ENCODE peak calls at places on chromosomes 5 and 9, in six cellular contexts. One of them, this sample, is unnamed.

GRCh38 chr5:41927604-41928003 is 2.5 kb downstream of the FBXO4 start:
- DNase-seq in uterus: no peak
- DNase-seq in heart left ventricle: no peak
- DNase-seq in cardiac muscle cell: no peak
- DNase-seq in GM23338: no peak
- DNase-seq in CD8-positive, alpha-beta T cell: no peak
- DNase-seq in this sample: no peak

GRCh38 chr5:114419941-114420340 is 58.1 kb downstream of the KCNN2 start:
- DNase-seq in uterus: no peak
- DNase-seq in heart left ventricle: no peak
- DNase-seq in cardiac muscle cell: no peak
- DNase-seq in GM23338: no peak
- DNase-seq in CD8-positive, alpha-beta T cell: no peak
- DNase-seq in this sample: no peak

GRCh38 chr5:25862276-25862675 is 1176.1 kb downstream of the CDH9 start:
- DNase-seq in uterus: no peak
- DNase-seq in heart left ventricle: no peak
- DNase-seq in cardiac muscle cell: no peak
- DNase-seq in GM23338: peak; percentile 44
- DNase-seq in CD8-positive, alpha-beta T cell: no peak
- DNase-seq in this sample: no peak

GRCh38 chr9:99878651-99879050 is 27.8 kb upstream of the STX17 start:
- DNase-seq in uterus: no peak
- DNase-seq in heart left ventricle: no peak
- DNase-seq in cardiac muscle cell: no peak
- DNase-seq in GM23338: no peak
- DNase-seq in CD8-positive, alpha-beta T cell: no peak
- DNase-seq in this sample: no peak

GRCh38 chr5:73826761-73827450 is 200.9 kb downstream of the ARHGEF28 start:
- DNase-seq in uterus: peak; percentile 50
- DNase-seq in heart left ventricle: no peak
- DNase-seq in cardiac muscle cell: no peak
- DNase-seq in GM23338: peak; percentile 20
- DNase-seq in CD8-positive, alpha-beta T cell: no peak
- DNase-seq in this sample: no peak

GRCh38 chr9:5791870-5792269 is 41.0 kb downstream of the ERMP1 start:
- DNase-seq in uterus: no peak
- DNase-seq in heart left ventricle: no peak
- DNase-seq in cardiac muscle cell: no peak
- DNase-seq in GM23338: no peak
- DNase-seq in CD8-positive, alpha-beta T cell: no peak
- DNase-seq in this sample: no peak

GRCh38 chr5:10685103-10685502 is 75.9 kb downstream of the DAP start:
- DNase-seq in uterus: no peak
- DNase-seq in heart left ventricle: no peak
- DNase-seq in cardiac muscle cell: no peak
- DNase-seq in GM23338: no peak
- DNase-seq in CD8-positive, alpha-beta T cell: no peak
- DNase-seq in this sample: no peak

GRCh38 chr5:133402781-133403180 is 209.6 kb downstream of the FSTL4 start:
- DNase-seq in uterus: no peak
- DNase-seq in heart left ventricle: no peak
- DNase-seq in cardiac muscle cell: no peak
- DNase-seq in GM23338: no peak
- DNase-seq in CD8-positive, alpha-beta T cell: no peak
- DNase-seq in this sample: no peak

GRCh38 chr5:153619706-153620105 is 129.2 kb downstream of the GRIA1 start:
- DNase-seq in uterus: no peak
- DNase-seq in heart left ventricle: no peak
- DNase-seq in cardiac muscle cell: no peak
- DNase-seq in GM23338: no peak
- DNase-seq in CD8-positive, alpha-beta T cell: no peak
- DNase-seq in this sample: no peak

GRCh38 chr9:36210722-36211121 is 20.0 kb downstream of the CLTA start:
- DNase-seq in uterus: no peak
- DNase-seq in heart left ventricle: no peak
- DNase-seq in cardiac muscle cell: no peak
- DNase-seq in GM23338: no peak
- DNase-seq in CD8-positive, alpha-beta T cell: no peak
- DNase-seq in this sample: no peak

GRCh38 chr9:110452227-110452801 is 114.7 kb upstream of the TXNDC8 start:
- DNase-seq in uterus: no peak
- DNase-seq in heart left ventricle: no peak
- DNase-seq in cardiac muscle cell: peak; percentile 17
- DNase-seq in GM23338: peak; percentile 36
- DNase-seq in CD8-positive, alpha-beta T cell: no peak
- DNase-seq in this sample: no peak

GRCh38 chr5:172097356-172097755 is 90.7 kb downstream of the STK10 start:
- DNase-seq in uterus: no peak
- DNase-seq in heart left ventricle: no peak
- DNase-seq in cardiac muscle cell: no peak
- DNase-seq in GM23338: no peak
- DNase-seq in CD8-positive, alpha-beta T cell: no peak
- DNase-seq in this sample: no peak

GRCh38 chr9:27181381-27181780 is 72.4 kb downstream of the TEK start:
- DNase-seq in uterus: no peak
- DNase-seq in heart left ventricle: no peak
- DNase-seq in cardiac muscle cell: no peak
- DNase-seq in GM23338: no peak
- DNase-seq in CD8-positive, alpha-beta T cell: no peak
- DNase-seq in this sample: no peak

GRCh38 chr5:65801332-65801731 is 79.3 kb downstream of the NLN start:
- DNase-seq in uterus: no peak
- DNase-seq in heart left ventricle: no peak
- DNase-seq in cardiac muscle cell: no peak
- DNase-seq in GM23338: no peak
- DNase-seq in CD8-positive, alpha-beta T cell: no peak
- DNase-seq in this sample: no peak

GRCh38 chr9:110620726-110621125 is 41.2 kb upstream of the SVEP1 start:
- DNase-seq in uterus: no peak
- DNase-seq in heart left ventricle: no peak
- DNase-seq in cardiac muscle cell: no peak
- DNase-seq in GM23338: no peak
- DNase-seq in CD8-positive, alpha-beta T cell: no peak
- DNase-seq in this sample: no peak

GRCh38 chr5:100867039-100867562 is 36.0 kb downstream of the ST8SIA4 start:
- DNase-seq in uterus: no peak
- DNase-seq in heart left ventricle: no peak
- DNase-seq in cardiac muscle cell: no peak
- DNase-seq in GM23338: no peak
- DNase-seq in CD8-positive, alpha-beta T cell: no peak
- DNase-seq in this sample: no peak

GRCh38 chr9:129898205-129898604 is 62.9 kb downstream of the USP20 start:
- DNase-seq in uterus: no peak
- DNase-seq in heart left ventricle: peak; percentile 39
- DNase-seq in cardiac muscle cell: no peak
- DNase-seq in GM23338: peak; percentile 44
- DNase-seq in CD8-positive, alpha-beta T cell: no peak
- DNase-seq in this sample: no peak

GRCh38 chr5:152514827-152515397 is 109.8 kb upstream of the NMUR2 start:
- DNase-seq in uterus: no peak
- DNase-seq in heart left ventricle: no peak
- DNase-seq in cardiac muscle cell: peak; percentile 56
- DNase-seq in GM23338: peak; percentile 65
- DNase-seq in CD8-positive, alpha-beta T cell: no peak
- DNase-seq in this sample: no peak

GRCh38 chr5:10563132-10563939 is 534 bp upstream of the ANKRD33B start:
- DNase-seq in uterus: peak; percentile 52
- DNase-seq in heart left ventricle: peak; percentile 59
- DNase-seq in cardiac muscle cell: peak; percentile 66
- DNase-seq in GM23338: peak; percentile 78
- DNase-seq in CD8-positive, alpha-beta T cell: no peak
- DNase-seq in this sample: no peak

GRCh38 chr9:95092321-95093072 is 225.0 kb downstream of the FANCC start:
- DNase-seq in uterus: no peak
- DNase-seq in heart left ventricle: no peak
- DNase-seq in cardiac muscle cell: no peak
- DNase-seq in GM23338: peak; percentile 34
- DNase-seq in CD8-positive, alpha-beta T cell: no peak
- DNase-seq in this sample: no peak

GRCh38 chr5:71719092-71719964 is at the start of gene CARTPT:
- DNase-seq in uterus: no peak
- DNase-seq in heart left ventricle: no peak
- DNase-seq in cardiac muscle cell: peak; percentile 86
- DNase-seq in GM23338: peak; percentile 91
- DNase-seq in CD8-positive, alpha-beta T cell: no peak
- DNase-seq in this sample: peak; percentile 43

GRCh38 chr5:146441896-146442295 is 5.2 kb upstream of the TCERG1 start:
- DNase-seq in uterus: no peak
- DNase-seq in heart left ventricle: no peak
- DNase-seq in cardiac muscle cell: no peak
- DNase-seq in GM23338: no peak
- DNase-seq in CD8-positive, alpha-beta T cell: no peak
- DNase-seq in this sample: no peak

GRCh38 chr9:4222357-4222756 is 77.5 kb downstream of the GLIS3 start:
- DNase-seq in uterus: no peak
- DNase-seq in heart left ventricle: no peak
- DNase-seq in cardiac muscle cell: peak; percentile 20
- DNase-seq in GM23338: no peak
- DNase-seq in CD8-positive, alpha-beta T cell: no peak
- DNase-seq in this sample: no peak

GRCh38 chr9:124708633-124709032 is 62.5 kb downstream of the NR6A1 start:
- DNase-seq in uterus: no peak
- DNase-seq in heart left ventricle: no peak
- DNase-seq in cardiac muscle cell: peak; percentile 13
- DNase-seq in GM23338: no peak
- DNase-seq in CD8-positive, alpha-beta T cell: no peak
- DNase-seq in this sample: no peak

GRCh38 chr9:109473329-109473728 is 24.8 kb downstream of the PTPN3 start:
- DNase-seq in uterus: no peak
- DNase-seq in heart left ventricle: peak; percentile 66
- DNase-seq in cardiac muscle cell: peak; percentile 22
- DNase-seq in GM23338: no peak
- DNase-seq in CD8-positive, alpha-beta T cell: no peak
- DNase-seq in this sample: no peak

GRCh38 chr9:124259273-124260078 is 1.7 kb downstream of the NEK6 start:
- DNase-seq in uterus: peak; percentile 83
- DNase-seq in heart left ventricle: peak; percentile 77
- DNase-seq in cardiac muscle cell: no peak
- DNase-seq in GM23338: no peak
- DNase-seq in CD8-positive, alpha-beta T cell: no peak
- DNase-seq in this sample: no peak

GRCh38 chr9:92324451-92324850 is 699 bp downstream of the NOL8 start:
- DNase-seq in uterus: no peak
- DNase-seq in heart left ventricle: no peak
- DNase-seq in cardiac muscle cell: no peak
- DNase-seq in GM23338: no peak
- DNase-seq in CD8-positive, alpha-beta T cell: no peak
- DNase-seq in this sample: no peak

GRCh38 chr5:2112128-2112808 is 229.5 kb upstream of the IRX4 start:
- DNase-seq in uterus: no peak
- DNase-seq in heart left ventricle: no peak
- DNase-seq in cardiac muscle cell: no peak
- DNase-seq in GM23338: no peak
- DNase-seq in CD8-positive, alpha-beta T cell: no peak
- DNase-seq in this sample: no peak

GRCh38 chr5:2113348-2114131 is 230.8 kb upstream of the IRX4 start:
- DNase-seq in uterus: no peak
- DNase-seq in heart left ventricle: no peak
- DNase-seq in cardiac muscle cell: no peak
- DNase-seq in GM23338: no peak
- DNase-seq in CD8-positive, alpha-beta T cell: no peak
- DNase-seq in this sample: no peak

GRCh38 chr5:2110137-2110933 is 227.6 kb upstream of the IRX4 start:
- DNase-seq in uterus: no peak
- DNase-seq in heart left ventricle: no peak
- DNase-seq in cardiac muscle cell: no peak
- DNase-seq in GM23338: no peak
- DNase-seq in CD8-positive, alpha-beta T cell: no peak
- DNase-seq in this sample: no peak

GRCh38 chr5:2110934-2111462 is 228.3 kb upstream of the IRX4 start:
- DNase-seq in uterus: no peak
- DNase-seq in heart left ventricle: no peak
- DNase-seq in cardiac muscle cell: no peak
- DNase-seq in GM23338: no peak
- DNase-seq in CD8-positive, alpha-beta T cell: no peak
- DNase-seq in this sample: no peak

GRCh38 chr5:2111569-2112105 is 228.9 kb upstream of the IRX4 start:
- DNase-seq in uterus: no peak
- DNase-seq in heart left ventricle: no peak
- DNase-seq in cardiac muscle cell: no peak
- DNase-seq in GM23338: no peak
- DNase-seq in CD8-positive, alpha-beta T cell: no peak
- DNase-seq in this sample: no peak
- H3K27me3 ChIP-seq in uterus: no peaks in the 10 kb centered on the region
- H3K27me3 ChIP-seq in heart left ventricle: no peaks in the 10 kb centered on the region
- H3K27me3 ChIP-seq in cardiac muscle cell: no peaks in the 10 kb centered on the region
- H3K27me3 ChIP-seq in GM23338: no peaks in the 10 kb centered on the region
- H3K27me3 ChIP-seq in CD8-positive, alpha-beta T cell: no peaks in the 10 kb centered on the region
- H3K27me3 ChIP-seq in this sample: no peaks in the 10 kb centered on the region

GRCh38 chr9:134661791-134662142 is 20.2 kb downstream of the COL5A1 start:
- DNase-seq in uterus: peak; percentile 72
- DNase-seq in heart left ventricle: peak; percentile 52
- DNase-seq in cardiac muscle cell: no peak
- DNase-seq in GM23338: no peak
- DNase-seq in CD8-positive, alpha-beta T cell: no peak
- DNase-seq in this sample: no peak
- H3K27ac ChIP-seq in uterus: peak overlapping the region; percentile 83
- H3K27ac ChIP-seq in heart left ventricle: peak overlapping the region; percentile 79
- H3K27ac ChIP-seq in cardiac muscle cell: peak overlapping the region; percentile 99
- H3K27ac ChIP-seq in GM23338: no peak overlapping the region
- H3K27ac ChIP-seq in CD8-positive, alpha-beta T cell: no peak overlapping the region
- H3K27ac ChIP-seq in this sample: no peak overlapping the region

DNA sequence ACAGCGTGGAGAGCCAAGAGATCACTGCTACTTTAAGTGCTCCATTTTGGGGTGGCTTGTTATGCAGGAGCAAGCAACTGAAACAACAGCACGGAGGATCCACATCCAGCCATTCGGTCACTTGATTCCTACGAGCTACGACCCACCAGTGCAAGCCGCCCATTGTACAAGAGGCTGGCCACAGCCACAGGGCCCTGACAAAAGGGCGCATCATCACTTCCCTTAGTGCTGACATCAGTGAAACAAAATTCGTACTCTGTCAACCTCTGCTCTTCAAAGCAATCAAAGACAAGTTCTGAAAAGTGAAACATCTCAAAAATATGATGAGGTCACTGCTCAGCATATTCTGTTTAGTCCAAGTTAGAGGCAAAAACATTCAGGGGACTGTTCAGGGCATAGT is 168.4 kb downstream of the GADD45G start:
- DNase-seq in uterus: no peak
- DNase-seq in heart left ventricle: no peak
- DNase-seq in cardiac muscle cell: no peak
- DNase-seq in GM23338: no peak
- DNase-seq in CD8-positive, alpha-beta T cell: no peak
- DNase-seq in this sample: no peak
- H3K27me3 ChIP-seq in uterus: no peaks in the 10 kb centered on the region
- H3K27me3 ChIP-seq in heart left ventricle: no peaks in the 10 kb centered on the region
- H3K27me3 ChIP-seq in cardiac muscle cell: no peaks in the 10 kb centered on the region
- H3K27me3 ChIP-seq in GM23338: no peaks in the 10 kb centered on the region
- H3K27me3 ChIP-seq in CD8-positive, alpha-beta T cell: no peaks in the 10 kb centered on the region
- H3K27me3 ChIP-seq in this sample: no peaks in the 10 kb centered on the region

DNA sequence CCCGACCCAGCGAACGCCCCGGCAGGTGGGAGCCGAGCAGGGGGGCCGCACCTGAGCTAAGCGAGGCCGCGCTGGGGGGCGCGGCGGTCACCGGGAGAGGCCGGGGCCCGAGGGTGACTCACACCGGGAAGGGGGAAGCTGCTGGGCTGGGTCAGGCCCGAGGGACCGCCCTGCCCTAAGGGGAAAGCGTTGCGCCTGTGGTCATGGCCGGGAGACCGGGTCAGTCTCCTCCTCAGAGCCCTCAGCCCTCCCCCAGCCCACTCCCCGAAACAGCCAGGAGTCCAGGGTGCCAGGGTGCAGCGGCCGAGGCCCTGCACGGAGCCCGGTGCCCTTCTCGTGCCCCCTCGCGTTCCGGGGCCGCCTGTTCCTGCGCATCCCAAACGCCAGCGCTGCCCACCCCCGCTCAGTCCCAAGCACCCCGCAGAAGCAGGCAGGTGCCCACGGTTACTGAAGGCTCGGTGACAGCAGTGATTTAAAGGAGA is 658 bp downstream of the NOXA1 start:
- DNase-seq in uterus: peak; percentile 41
- DNase-seq in heart left ventricle: no peak
- DNase-seq in cardiac muscle cell: no peak
- DNase-seq in GM23338: peak; percentile 34
- DNase-seq in CD8-positive, alpha-beta T cell: no peak
- DNase-seq in this sample: no peak
- H3K27ac ChIP-seq in uterus: peak overlapping the region; percentile 75
- H3K27ac ChIP-seq in heart left ventricle: peak overlapping the region; percentile 84
- H3K27ac ChIP-seq in cardiac muscle cell: no peak overlapping the region
- H3K27ac ChIP-seq in GM23338: no peak overlapping the region
- H3K27ac ChIP-seq in CD8-positive, alpha-beta T cell: no peak overlapping the region
- H3K27ac ChIP-seq in this sample: no peak overlapping the region

This sample was measured in iPS DF 6.9.